ENCODE peak calls at places on chromosomes 6 and 20, in eight cellular contexts. G is SK-N-SH, V is neural progenitor cell, Y is PC-3, J is GM23338, X is GM23248, P is hepatocyte, F is HCT116. R is an unnamed sample.
A peak's percentile ranks its signal among the peaks of the same experiment; 100 is the strongest.

GRCh38 chr6:659716-660581 is 3.0 kb upstream of the HUS1B start:
- DNase-seq in G (no peak), X (no peak), F (no peak), Y (no peak), J (peak; percentile 76), V (peak; percentile 43), P (no peak), R (no peak)

GRCh38 chr6:84536914-84537638 is 227.3 kb downstream of the TBX18 start:
- DNase-seq in F (no peak), X (no peak), V (no peak), Y (peak; percentile 45), G (no peak), J (no peak), P (no peak), R (no peak)

GRCh38 chr6:44010411-44011349 is 116.6 kb downstream of the MRPL14 start:
- DNase-seq in J (no peak), V (no peak), Y (peak; percentile 91), P (no peak), X (peak; percentile 98), G (no peak), F (peak; percentile 74), R (no peak)

GRCh38 chr20:41169184-41169690 is 31.9 kb downstream of the PLCG1 start:
- DNase-seq in X (no peak), J (no peak), F (no peak), V (no peak), P (no peak), Y (no peak), G (no peak), R (no peak)

GRCh38 chr6:167571550-167571949 is 246.7 kb downstream of the TTLL2 start:
- DNase-seq in J (no peak), P (no peak), F (no peak), X (no peak), V (no peak), G (no peak), Y (no peak), R (no peak)

GRCh38 chr6:105348897-105349296 is 54.0 kb downstream of the PREP start:
- DNase-seq in J (no peak), V (no peak), Y (no peak), P (no peak), F (no peak), X (no peak), G (no peak), R (no peak)

GRCh38 chr6:149445573-149445972 is 39.2 kb downstream of the ZC3H12D start:
- DNase-seq in G (no peak), F (no peak), J (no peak), V (no peak), Y (no peak), P (no peak), X (no peak), R (no peak)

GRCh38 chr6:139364302-139364981 is 10.0 kb downstream of the CITED2 start:
- DNase-seq in F (no peak), V (peak; percentile 63), X (peak; percentile 63), G (peak; percentile 45), J (peak; percentile 83), P (peak; percentile 59), Y (peak; percentile 64), R (peak; percentile 82)

GRCh38 chr6:170347091-170347490 is 40.5 kb downstream of the FAM120B start:
- DNase-seq in G (no peak), J (no peak), F (no peak), P (no peak), V (no peak), Y (peak; percentile 11), X (peak; percentile 7), R (no peak)

GRCh38 chr20:47479506-47479905 is 22.2 kb upstream of the NCOA3 start:
- DNase-seq in V (no peak), Y (no peak), G (no peak), P (no peak), X (no peak), J (no peak), F (no peak), R (no peak)

GRCh38 chr6:148193063-148193680 is 149.5 kb upstream of the SASH1 start:
- DNase-seq in X (peak; percentile 59), J (no peak), F (no peak), V (no peak), Y (peak; percentile 72), P (no peak), G (no peak), R (no peak)
- TF ChIP-seq EZH2phosphoT487 in X (no peak), J (no peak), F (no peak), V (no peak), Y (no peak), P (no peak), G (no peak), R (no peak)

GRCh38 chr6:10957414-10957886 is 70.6 kb downstream of the SYCP2L start:
- DNase-seq in Y (no peak), X (no peak), J (no peak), P (no peak), G (no peak), F (no peak), V (no peak), R (no peak)

GRCh38 chr6:10954590-10955010 is 67.7 kb downstream of the SYCP2L start:
- DNase-seq in G (peak; percentile 60), F (peak; percentile 54), V (peak; percentile 91), X (peak; percentile 81), P (peak; percentile 92), Y (peak; percentile 83), J (peak; percentile 95), R (peak; percentile 71)

GRCh38 chr6:10951675-10952282 is 64.9 kb downstream of the SYCP2L start:
- DNase-seq in J (peak; percentile 69), X (peak; percentile 78), V (peak; percentile 47), F (no peak), P (peak; percentile 62), Y (peak; percentile 77), G (peak; percentile 39), R (peak; percentile 22)

GRCh38 chr6:10960171-10960570 is 73.3 kb downstream of the SYCP2L start:
- DNase-seq in V (no peak), X (no peak), G (no peak), J (no peak), F (no peak), P (no peak), Y (no peak), R (no peak)

DNA sequence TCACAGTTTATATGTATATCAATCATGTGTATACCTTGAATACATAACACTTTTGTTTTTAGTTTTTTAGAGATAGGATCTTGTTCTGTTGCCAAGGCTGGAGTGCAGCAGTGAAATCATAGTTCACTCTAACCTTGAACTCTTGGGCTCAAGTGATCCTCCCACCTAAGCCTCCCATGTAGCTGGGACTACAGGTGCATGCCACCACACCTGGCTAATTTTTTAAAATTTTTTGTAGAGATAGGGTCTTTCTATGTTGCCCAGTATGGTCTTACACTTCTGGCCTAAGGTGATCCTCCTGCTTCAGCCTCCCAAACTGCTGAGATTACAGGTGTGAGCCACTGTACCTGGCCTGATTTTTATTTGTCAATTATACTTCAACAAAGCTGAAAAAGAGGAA is 69.9 kb downstream of the SYCP2L start:
- DNase-seq in P (no peak), V (no peak), J (no peak), G (no peak), F (no peak), X (no peak), Y (no peak), R (no peak)
- H3K4me1 ChIP-seq in P (no peaks in the 10 kb centered on the region), V (peaks cover 8% of the 10 kb centered on the region), J (peaks cover 6% of the 10 kb centered on the region), G (no peaks in the 10 kb centered on the region), F (no peaks in the 10 kb centered on the region), X (peaks cover 3% of the 10 kb centered on the region), Y (peaks cover 8% of the 10 kb centered on the region), R (no peaks in the 10 kb centered on the region)

GRCh38 chr6:42781811-42782688 is at the start of gene BICRAL:
- DNase-seq in X (peak; percentile 76), Y (peak; percentile 78), F (peak; percentile 46), J (peak; percentile 71), G (peak; percentile 86), V (peak; percentile 74), P (peak; percentile 73), R (peak; percentile 74)

GRCh38 chr6:42781546-42781810 is 374 bp upstream of the BICRAL start:
- DNase-seq in V (no peak), J (no peak), G (peak; percentile 54), X (no peak), P (no peak), F (no peak), Y (no peak), R (peak; percentile 65)

GRCh38 chr6:42777126-42777822 is 4.6 kb upstream of the BICRAL start:
- DNase-seq in X (peak; percentile 50), J (no peak), Y (peak; percentile 43), F (no peak), V (no peak), P (no peak), G (no peak), R (peak; percentile 75)

GRCh38 chr6:42778072-42778471 is 3.8 kb upstream of the BICRAL start:
- DNase-seq in X (no peak), F (no peak), V (no peak), Y (no peak), P (no peak), G (no peak), J (no peak), R (no peak)

DNA sequence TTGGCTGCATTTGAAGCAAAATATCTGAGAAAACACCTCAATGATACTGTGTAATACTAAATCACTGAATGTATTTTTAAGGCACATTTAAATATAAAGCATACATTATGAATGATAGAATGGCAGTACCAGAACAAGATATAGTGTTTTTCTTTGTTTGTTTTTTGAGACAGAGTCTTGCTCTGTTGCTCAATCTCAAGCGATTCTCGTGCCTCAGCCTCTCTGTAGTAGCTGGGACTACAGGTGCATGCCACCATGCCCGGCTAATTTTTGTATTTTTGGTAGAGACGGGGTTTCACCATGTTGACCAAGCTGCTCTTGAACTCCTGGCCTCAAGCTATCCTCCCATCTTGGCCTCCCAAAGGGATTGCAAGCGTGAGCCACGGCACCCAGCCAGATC is 2.3 kb upstream of the BICRAL start:
- DNase-seq in G (no peak), X (no peak), P (no peak), F (no peak), J (no peak), V (no peak), Y (no peak), R (no peak)
- H3K4me2 ChIP-seq in G (no peak overlapping the region), X (no peak overlapping the region), P (no peak overlapping the region), F (peak overlapping the region; percentile 3), J (no peak overlapping the region), V (no peak overlapping the region), Y (peak overlapping the region; percentile 5), R (peak overlapping the region; percentile 75)

GRCh38 chr20:8449120-8449519 is 317.1 kb downstream of the PLCB1 start:
- DNase-seq in J (no peak), X (peak; percentile 50), P (no peak), G (no peak), V (no peak), Y (no peak), F (no peak), R (no peak)

GRCh38 chr20:8457978-8458377 is 325.9 kb downstream of the PLCB1 start:
- DNase-seq in V (no peak), J (no peak), P (no peak), G (no peak), Y (no peak), F (no peak), X (no peak), R (no peak)

DNA sequence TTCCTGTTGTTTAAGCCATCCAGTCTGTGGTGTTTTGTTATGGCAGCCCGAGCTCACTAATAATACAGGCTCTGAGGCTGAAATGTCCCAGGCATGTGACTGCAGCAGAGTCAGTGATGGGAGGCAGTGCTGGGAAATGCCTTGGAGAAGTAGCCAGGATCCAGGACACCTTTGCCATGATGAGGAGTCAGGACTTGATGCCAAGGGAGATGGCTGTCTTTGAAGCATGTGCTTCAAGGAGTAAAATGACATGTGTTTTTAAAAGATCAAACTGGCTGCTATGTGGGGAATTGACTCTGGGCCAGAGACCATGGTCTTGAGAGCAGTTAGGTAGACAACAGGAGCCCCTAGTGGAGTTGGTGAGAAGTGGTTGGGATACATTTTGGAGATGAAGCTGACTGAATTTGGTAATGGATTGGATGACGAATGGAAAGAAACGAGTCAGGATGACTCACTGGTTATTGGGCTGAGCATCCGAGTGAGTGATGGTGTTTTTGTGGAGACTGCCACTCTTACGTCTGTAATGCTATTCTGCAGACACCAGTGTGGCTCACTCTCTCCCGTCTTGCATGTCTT is 322.2 kb downstream of the PLCB1 start:
- DNase-seq in J (peak; percentile 66), V (peak; percentile 29), X (peak; percentile 97), F (peak; percentile 41), G (peak; percentile 8), Y (peak; percentile 81), P (peak; percentile 10), R (peak; percentile 53)
- TF ChIP-seq EZH2phosphoT487 in J (no peak), V (no peak), X (no peak), F (no peak), G (no peak), Y (no peak), P (no peak), R (no peak)